ENCODE peak calls at places on chromosomes 7 and 10, in nine cellular contexts. One of them, this sample, is unnamed.

GRCh38 chr7:145269418-145270161 is 433.7 kb upstream of the TPK1 start:
- DNase-seq in uterus: no peak
- DNase-seq in DMS153: no peak
- DNase-seq in stimulated activated CD4-positive, alpha-beta T cell treated with anti-CD3 and anti-CD28 coated beads, Interleukin-12 subunit alpha, Interleukin-12 subunit beta, amount 100 ng/mL, for 4 hours: no peak
- DNase-seq in brain microvascular endothelial cell: no peak
- DNase-seq in NCI-H146: no peak
- DNase-seq in neural progenitor cell: no peak
- DNase-seq in ELF-1: no peak
- DNase-seq in T follicular helper cell: no peak
- DNase-seq in this sample: no peak

GRCh38 chr7:155669717-155670505 is 25.4 kb downstream of the RBM33 start:
- DNase-seq in T follicular helper cell: no peak
- DNase-seq in ELF-1: peak; percentile 13
- DNase-seq in NCI-H146: no peak
- DNase-seq in uterus: no peak
- DNase-seq in brain microvascular endothelial cell: no peak
- DNase-seq in DMS153: no peak
- DNase-seq in neural progenitor cell: no peak
- DNase-seq in stimulated activated CD4-positive, alpha-beta T cell treated with anti-CD3 and anti-CD28 coated beads, Interleukin-12 subunit alpha, Interleukin-12 subunit beta, amount 100 ng/mL, for 4 hours: no peak
- DNase-seq in this sample: no peak

GRCh38 chr7:16795624-16796023 is 9.2 kb downstream of the AGR2 start:
- DNase-seq in stimulated activated CD4-positive, alpha-beta T cell treated with anti-CD3 and anti-CD28 coated beads, Interleukin-12 subunit alpha, Interleukin-12 subunit beta, amount 100 ng/mL, for 4 hours: no peak
- DNase-seq in T follicular helper cell: no peak
- DNase-seq in NCI-H146: peak; percentile 40
- DNase-seq in neural progenitor cell: no peak
- DNase-seq in DMS153: peak; percentile 63
- DNase-seq in uterus: no peak
- DNase-seq in ELF-1: no peak
- DNase-seq in brain microvascular endothelial cell: no peak
- DNase-seq in this sample: no peak

GRCh38 chr7:129642871-129643515 is 31.5 kb downstream of the NRF1 start:
- DNase-seq in ELF-1: no peak
- DNase-seq in uterus: no peak
- DNase-seq in NCI-H146: no peak
- DNase-seq in stimulated activated CD4-positive, alpha-beta T cell treated with anti-CD3 and anti-CD28 coated beads, Interleukin-12 subunit alpha, Interleukin-12 subunit beta, amount 100 ng/mL, for 4 hours: no peak
- DNase-seq in brain microvascular endothelial cell: no peak
- DNase-seq in T follicular helper cell: no peak
- DNase-seq in neural progenitor cell: peak; percentile 34
- DNase-seq in DMS153: no peak
- DNase-seq in this sample: no peak

GRCh38 chr7:82020076-82020475 is 250.2 kb upstream of the HGF start:
- DNase-seq in ELF-1: peak; percentile 9
- DNase-seq in brain microvascular endothelial cell: no peak
- DNase-seq in NCI-H146: no peak
- DNase-seq in stimulated activated CD4-positive, alpha-beta T cell treated with anti-CD3 and anti-CD28 coated beads, Interleukin-12 subunit alpha, Interleukin-12 subunit beta, amount 100 ng/mL, for 4 hours: no peak
- DNase-seq in DMS153: no peak
- DNase-seq in neural progenitor cell: peak; percentile 6
- DNase-seq in T follicular helper cell: no peak
- DNase-seq in uterus: no peak
- DNase-seq in this sample: no peak

GRCh38 chr10:113062977-113063967 is 113.2 kb downstream of the TCF7L2 start:
- DNase-seq in uterus: no peak
- DNase-seq in stimulated activated CD4-positive, alpha-beta T cell treated with anti-CD3 and anti-CD28 coated beads, Interleukin-12 subunit alpha, Interleukin-12 subunit beta, amount 100 ng/mL, for 4 hours: no peak
- DNase-seq in brain microvascular endothelial cell: no peak
- DNase-seq in NCI-H146: no peak
- DNase-seq in ELF-1: peak; percentile 94
- DNase-seq in neural progenitor cell: peak; percentile 61
- DNase-seq in DMS153: no peak
- DNase-seq in T follicular helper cell: no peak
- DNase-seq in this sample: peak; percentile 53

GRCh38 chr10:17474595-17474994 is 20.2 kb upstream of the ST8SIA6 start:
- DNase-seq in NCI-H146: peak; percentile 87
- DNase-seq in uterus: no peak
- DNase-seq in stimulated activated CD4-positive, alpha-beta T cell treated with anti-CD3 and anti-CD28 coated beads, Interleukin-12 subunit alpha, Interleukin-12 subunit beta, amount 100 ng/mL, for 4 hours: no peak
- DNase-seq in neural progenitor cell: no peak
- DNase-seq in DMS153: no peak
- DNase-seq in brain microvascular endothelial cell: no peak
- DNase-seq in T follicular helper cell: no peak
- DNase-seq in ELF-1: no peak
- DNase-seq in this sample: no peak

GRCh38 chr7:125878235-125878928 is 948.8 kb upstream of the POT1 start:
- DNase-seq in uterus: no peak
- DNase-seq in brain microvascular endothelial cell: no peak
- DNase-seq in DMS153: no peak
- DNase-seq in T follicular helper cell: no peak
- DNase-seq in stimulated activated CD4-positive, alpha-beta T cell treated with anti-CD3 and anti-CD28 coated beads, Interleukin-12 subunit alpha, Interleukin-12 subunit beta, amount 100 ng/mL, for 4 hours: no peak
- DNase-seq in ELF-1: no peak
- DNase-seq in neural progenitor cell: no peak
- DNase-seq in NCI-H146: no peak
- DNase-seq in this sample: no peak

GRCh38 chr7:47552631-47553030 is 29.3 kb downstream of the TNS3 start:
- DNase-seq in neural progenitor cell: no peak
- DNase-seq in DMS153: no peak
- DNase-seq in ELF-1: no peak
- DNase-seq in stimulated activated CD4-positive, alpha-beta T cell treated with anti-CD3 and anti-CD28 coated beads, Interleukin-12 subunit alpha, Interleukin-12 subunit beta, amount 100 ng/mL, for 4 hours: no peak
- DNase-seq in NCI-H146: no peak
- DNase-seq in brain microvascular endothelial cell: no peak
- DNase-seq in uterus: peak; percentile 64
- DNase-seq in T follicular helper cell: no peak
- DNase-seq in this sample: no peak

GRCh38 chr10:50542871-50543270 is 80.9 kb downstream of the SGMS1 start:
- DNase-seq in DMS153: no peak
- DNase-seq in neural progenitor cell: no peak
- DNase-seq in uterus: no peak
- DNase-seq in ELF-1: no peak
- DNase-seq in T follicular helper cell: no peak
- DNase-seq in brain microvascular endothelial cell: no peak
- DNase-seq in NCI-H146: no peak
- DNase-seq in stimulated activated CD4-positive, alpha-beta T cell treated with anti-CD3 and anti-CD28 coated beads, Interleukin-12 subunit alpha, Interleukin-12 subunit beta, amount 100 ng/mL, for 4 hours: no peak
- DNase-seq in this sample: no peak

GRCh38 chr7:44143606-44144250 is 2.6 kb upstream of the MYL7 start:
- DNase-seq in ELF-1: no peak
- DNase-seq in DMS153: no peak
- DNase-seq in brain microvascular endothelial cell: no peak
- DNase-seq in T follicular helper cell: no peak
- DNase-seq in uterus: no peak
- DNase-seq in NCI-H146: no peak
- DNase-seq in stimulated activated CD4-positive, alpha-beta T cell treated with anti-CD3 and anti-CD28 coated beads, Interleukin-12 subunit alpha, Interleukin-12 subunit beta, amount 100 ng/mL, for 4 hours: no peak
- DNase-seq in neural progenitor cell: no peak
- DNase-seq in this sample: no peak

GRCh38 chr10:117533507-117534281 is 8.9 kb upstream of the EMX2 start:
- DNase-seq in stimulated activated CD4-positive, alpha-beta T cell treated with anti-CD3 and anti-CD28 coated beads, Interleukin-12 subunit alpha, Interleukin-12 subunit beta, amount 100 ng/mL, for 4 hours: no peak
- DNase-seq in uterus: peak; percentile 90
- DNase-seq in brain microvascular endothelial cell: no peak
- DNase-seq in T follicular helper cell: no peak
- DNase-seq in neural progenitor cell: peak; percentile 58
- DNase-seq in NCI-H146: peak; percentile 11
- DNase-seq in ELF-1: peak; percentile 16
- DNase-seq in DMS153: no peak
- DNase-seq in this sample: no peak

GRCh38 chr7:120064565-120064964 is 208.4 kb upstream of the KCND2 start:
- DNase-seq in ELF-1: no peak
- DNase-seq in T follicular helper cell: no peak
- DNase-seq in NCI-H146: no peak
- DNase-seq in uterus: no peak
- DNase-seq in stimulated activated CD4-positive, alpha-beta T cell treated with anti-CD3 and anti-CD28 coated beads, Interleukin-12 subunit alpha, Interleukin-12 subunit beta, amount 100 ng/mL, for 4 hours: no peak
- DNase-seq in brain microvascular endothelial cell: peak; percentile 43
- DNase-seq in DMS153: no peak
- DNase-seq in neural progenitor cell: no peak
- DNase-seq in this sample: peak; percentile 23

GRCh38 chr7:112112822-112113255 is 93.4 kb downstream of the DOCK4 start:
- DNase-seq in DMS153: no peak
- DNase-seq in NCI-H146: no peak
- DNase-seq in neural progenitor cell: no peak
- DNase-seq in stimulated activated CD4-positive, alpha-beta T cell treated with anti-CD3 and anti-CD28 coated beads, Interleukin-12 subunit alpha, Interleukin-12 subunit beta, amount 100 ng/mL, for 4 hours: no peak
- DNase-seq in T follicular helper cell: no peak
- DNase-seq in brain microvascular endothelial cell: peak; percentile 57
- DNase-seq in ELF-1: no peak
- DNase-seq in uterus: no peak
- DNase-seq in this sample: peak; percentile 25

GRCh38 chr10:1472178-1472577 is 265.1 kb downstream of the ADARB2 start:
- DNase-seq in uterus: no peak
- DNase-seq in brain microvascular endothelial cell: no peak
- DNase-seq in T follicular helper cell: no peak
- DNase-seq in neural progenitor cell: no peak
- DNase-seq in DMS153: no peak
- DNase-seq in stimulated activated CD4-positive, alpha-beta T cell treated with anti-CD3 and anti-CD28 coated beads, Interleukin-12 subunit alpha, Interleukin-12 subunit beta, amount 100 ng/mL, for 4 hours: no peak
- DNase-seq in NCI-H146: no peak
- DNase-seq in ELF-1: no peak
- DNase-seq in this sample: no peak

GRCh38 chr10:121698902-121699301 is 100.7 kb upstream of the FGFR2 start:
- DNase-seq in NCI-H146: no peak
- DNase-seq in neural progenitor cell: no peak
- DNase-seq in T follicular helper cell: no peak
- DNase-seq in uterus: no peak
- DNase-seq in stimulated activated CD4-positive, alpha-beta T cell treated with anti-CD3 and anti-CD28 coated beads, Interleukin-12 subunit alpha, Interleukin-12 subunit beta, amount 100 ng/mL, for 4 hours: no peak
- DNase-seq in ELF-1: no peak
- DNase-seq in brain microvascular endothelial cell: no peak
- DNase-seq in DMS153: no peak
- DNase-seq in this sample: no peak

GRCh38 chr10:103739039-103739764 is 116.2 kb downstream of the SH3PXD2A start:
- DNase-seq in DMS153: no peak
- DNase-seq in uterus: peak; percentile 86
- DNase-seq in neural progenitor cell: peak; percentile 70
- DNase-seq in ELF-1: peak; percentile 81
- DNase-seq in T follicular helper cell: no peak
- DNase-seq in brain microvascular endothelial cell: peak; percentile 85
- DNase-seq in NCI-H146: no peak
- DNase-seq in stimulated activated CD4-positive, alpha-beta T cell treated with anti-CD3 and anti-CD28 coated beads, Interleukin-12 subunit alpha, Interleukin-12 subunit beta, amount 100 ng/mL, for 4 hours: no peak
- DNase-seq in this sample: peak; percentile 86

GRCh38 chr10:5970527-5970926 is 6.8 kb downstream of the IL15RA start:
- DNase-seq in uterus: no peak
- DNase-seq in ELF-1: no peak
- DNase-seq in DMS153: no peak
- DNase-seq in NCI-H146: no peak
- DNase-seq in T follicular helper cell: no peak
- DNase-seq in stimulated activated CD4-positive, alpha-beta T cell treated with anti-CD3 and anti-CD28 coated beads, Interleukin-12 subunit alpha, Interleukin-12 subunit beta, amount 100 ng/mL, for 4 hours: no peak
- DNase-seq in brain microvascular endothelial cell: no peak
- DNase-seq in neural progenitor cell: no peak
- DNase-seq in this sample: no peak

GRCh38 chr7:159070422-159071148 is 74.1 kb downstream of the VIPR2 start:
- DNase-seq in ELF-1: no peak
- DNase-seq in neural progenitor cell: no peak
- DNase-seq in NCI-H146: no peak
- DNase-seq in T follicular helper cell: no peak
- DNase-seq in DMS153: no peak
- DNase-seq in stimulated activated CD4-positive, alpha-beta T cell treated with anti-CD3 and anti-CD28 coated beads, Interleukin-12 subunit alpha, Interleukin-12 subunit beta, amount 100 ng/mL, for 4 hours: peak; percentile 7
- DNase-seq in uterus: no peak
- DNase-seq in brain microvascular endothelial cell: peak; percentile 77
- DNase-seq in this sample: no peak

GRCh38 chr7:39703143-39703542 is 79.8 kb downstream of the RALA start:
- DNase-seq in NCI-H146: no peak
- DNase-seq in brain microvascular endothelial cell: peak; percentile 32
- DNase-seq in uterus: no peak
- DNase-seq in ELF-1: no peak
- DNase-seq in T follicular helper cell: no peak
- DNase-seq in stimulated activated CD4-positive, alpha-beta T cell treated with anti-CD3 and anti-CD28 coated beads, Interleukin-12 subunit alpha, Interleukin-12 subunit beta, amount 100 ng/mL, for 4 hours: no peak
- DNase-seq in DMS153: no peak
- DNase-seq in neural progenitor cell: no peak
- DNase-seq in this sample: no peak

GRCh38 chr10:10665750-10666149 is 351.9 kb upstream of the CELF2 start:
- DNase-seq in ELF-1: no peak
- DNase-seq in stimulated activated CD4-positive, alpha-beta T cell treated with anti-CD3 and anti-CD28 coated beads, Interleukin-12 subunit alpha, Interleukin-12 subunit beta, amount 100 ng/mL, for 4 hours: no peak
- DNase-seq in NCI-H146: no peak
- DNase-seq in neural progenitor cell: no peak
- DNase-seq in brain microvascular endothelial cell: no peak
- DNase-seq in T follicular helper cell: no peak
- DNase-seq in uterus: no peak
- DNase-seq in DMS153: no peak
- DNase-seq in this sample: no peak

GRCh38 chr7:14761506-14762296 is 140.8 kb downstream of the DGKB start:
- DNase-seq in uterus: peak; percentile 80
- DNase-seq in ELF-1: no peak
- DNase-seq in neural progenitor cell: no peak
- DNase-seq in brain microvascular endothelial cell: peak; percentile 90
- DNase-seq in NCI-H146: peak; percentile 92
- DNase-seq in stimulated activated CD4-positive, alpha-beta T cell treated with anti-CD3 and anti-CD28 coated beads, Interleukin-12 subunit alpha, Interleukin-12 subunit beta, amount 100 ng/mL, for 4 hours: no peak
- DNase-seq in DMS153: peak; percentile 95
- DNase-seq in T follicular helper cell: no peak
- DNase-seq in this sample: peak; percentile 14

GRCh38 chr7:157337316-157338149 is 729 bp downstream of the DNAJB6 start:
- DNase-seq in ELF-1: peak; percentile 48
- DNase-seq in brain microvascular endothelial cell: peak; percentile 50
- DNase-seq in DMS153: no peak
- DNase-seq in uterus: peak; percentile 35
- DNase-seq in stimulated activated CD4-positive, alpha-beta T cell treated with anti-CD3 and anti-CD28 coated beads, Interleukin-12 subunit alpha, Interleukin-12 subunit beta, amount 100 ng/mL, for 4 hours: peak; percentile 65
- DNase-seq in neural progenitor cell: peak; percentile 74
- DNase-seq in T follicular helper cell: peak; percentile 49
- DNase-seq in NCI-H146: peak; percentile 26
- DNase-seq in this sample: peak; percentile 80

GRCh38 chr7:80918406-80918805 is 445 bp downstream of the SEMA3C start:
- DNase-seq in ELF-1: no peak
- DNase-seq in DMS153: no peak
- DNase-seq in stimulated activated CD4-positive, alpha-beta T cell treated with anti-CD3 and anti-CD28 coated beads, Interleukin-12 subunit alpha, Interleukin-12 subunit beta, amount 100 ng/mL, for 4 hours: no peak
- DNase-seq in neural progenitor cell: peak; percentile 27
- DNase-seq in brain microvascular endothelial cell: no peak
- DNase-seq in NCI-H146: no peak
- DNase-seq in uterus: no peak
- DNase-seq in T follicular helper cell: no peak
- DNase-seq in this sample: no peak

GRCh38 chr7:39517240-39517639 is 49.0 kb upstream of the YAE1 start:
- DNase-seq in NCI-H146: no peak
- DNase-seq in DMS153: no peak
- DNase-seq in T follicular helper cell: no peak
- DNase-seq in uterus: no peak
- DNase-seq in neural progenitor cell: no peak
- DNase-seq in stimulated activated CD4-positive, alpha-beta T cell treated with anti-CD3 and anti-CD28 coated beads, Interleukin-12 subunit alpha, Interleukin-12 subunit beta, amount 100 ng/mL, for 4 hours: no peak
- DNase-seq in ELF-1: no peak
- DNase-seq in brain microvascular endothelial cell: no peak
- DNase-seq in this sample: no peak

GRCh38 chr7:107934991-107935770 is 44.2 kb downstream of the DLD start:
- DNase-seq in ELF-1: no peak
- DNase-seq in brain microvascular endothelial cell: peak; percentile 50
- DNase-seq in neural progenitor cell: no peak
- DNase-seq in T follicular helper cell: no peak
- DNase-seq in DMS153: no peak
- DNase-seq in NCI-H146: no peak
- DNase-seq in stimulated activated CD4-positive, alpha-beta T cell treated with anti-CD3 and anti-CD28 coated beads, Interleukin-12 subunit alpha, Interleukin-12 subunit beta, amount 100 ng/mL, for 4 hours: no peak
- DNase-seq in uterus: no peak
- DNase-seq in this sample: no peak

GRCh38 chr10:103745264-103746247 is 109.8 kb downstream of the SH3PXD2A start:
- DNase-seq in stimulated activated CD4-positive, alpha-beta T cell treated with anti-CD3 and anti-CD28 coated beads, Interleukin-12 subunit alpha, Interleukin-12 subunit beta, amount 100 ng/mL, for 4 hours: peak; percentile 54
- DNase-seq in neural progenitor cell: no peak
- DNase-seq in brain microvascular endothelial cell: no peak
- DNase-seq in T follicular helper cell: peak; percentile 24
- DNase-seq in uterus: no peak
- DNase-seq in NCI-H146: no peak
- DNase-seq in DMS153: peak; percentile 13
- DNase-seq in ELF-1: no peak
- DNase-seq in this sample: no peak

GRCh38 chr7:46383605-46384004 is 462.5 kb upstream of the IGFBP3 start:
- DNase-seq in ELF-1: no peak
- DNase-seq in brain microvascular endothelial cell: peak; percentile 77
- DNase-seq in NCI-H146: no peak
- DNase-seq in DMS153: no peak
- DNase-seq in T follicular helper cell: no peak
- DNase-seq in uterus: no peak
- DNase-seq in stimulated activated CD4-positive, alpha-beta T cell treated with anti-CD3 and anti-CD28 coated beads, Interleukin-12 subunit alpha, Interleukin-12 subunit beta, amount 100 ng/mL, for 4 hours: no peak
- DNase-seq in neural progenitor cell: no peak
- DNase-seq in this sample: no peak

GRCh38 chr7:151233111-151233701 is 923 bp downstream of the CHPF2 start:
- DNase-seq in uterus: no peak
- DNase-seq in ELF-1: no peak
- DNase-seq in T follicular helper cell: peak; percentile 46
- DNase-seq in DMS153: no peak
- DNase-seq in brain microvascular endothelial cell: peak; percentile 78
- DNase-seq in NCI-H146: peak; percentile 45
- DNase-seq in stimulated activated CD4-positive, alpha-beta T cell treated with anti-CD3 and anti-CD28 coated beads, Interleukin-12 subunit alpha, Interleukin-12 subunit beta, amount 100 ng/mL, for 4 hours: peak; percentile 73
- DNase-seq in neural progenitor cell: no peak
- DNase-seq in this sample: peak; percentile 95

GRCh38 chr10:89879121-89879520 is 177.7 kb downstream of the KIF20B start:
- DNase-seq in ELF-1: no peak
- DNase-seq in T follicular helper cell: no peak
- DNase-seq in uterus: no peak
- DNase-seq in DMS153: no peak
- DNase-seq in neural progenitor cell: no peak
- DNase-seq in brain microvascular endothelial cell: no peak
- DNase-seq in stimulated activated CD4-positive, alpha-beta T cell treated with anti-CD3 and anti-CD28 coated beads, Interleukin-12 subunit alpha, Interleukin-12 subunit beta, amount 100 ng/mL, for 4 hours: no peak
- DNase-seq in NCI-H146: no peak
- DNase-seq in this sample: no peak

GRCh38 chr10:97895084-97895483 is 45.4 kb downstream of the GOLGA7B start:
- DNase-seq in neural progenitor cell: no peak
- DNase-seq in stimulated activated CD4-positive, alpha-beta T cell treated with anti-CD3 and anti-CD28 coated beads, Interleukin-12 subunit alpha, Interleukin-12 subunit beta, amount 100 ng/mL, for 4 hours: no peak
- DNase-seq in T follicular helper cell: no peak
- DNase-seq in brain microvascular endothelial cell: no peak
- DNase-seq in NCI-H146: no peak
- DNase-seq in uterus: no peak
- DNase-seq in DMS153: no peak
- DNase-seq in ELF-1: no peak
- DNase-seq in this sample: no peak